ENCODE peak calls at places on chromosome 14, in nine cellular contexts. J is gastrocnemius medialis, U is right atrium auricular region, C is GM12865, K is foreskin fibroblast, H is transverse colon, Z is prostate gland, M is spleen, T is hepatocyte. Q is an unnamed sample.

GRCh38 chr14:35405304-35405996 is 901 bp upstream of the NFKBIA start:
- DNase-seq in T (peak; percentile 56), M (no peak), U (peak; percentile 68), H (peak; percentile 50), K (no peak), Z (no peak), C (peak; percentile 35), J (peak; percentile 66), Q (no peak)

GRCh38 chr14:24381363-24382102 is 13.5 kb downstream of the NFATC4 start:
- DNase-seq in U (no peak), K (no peak), C (no peak), M (no peak), H (no peak), T (no peak), J (no peak), Z (no peak), Q (no peak)

GRCh38 chr14:69399750-69400149 is 1.3 kb downstream of the SLC39A9 start:
- DNase-seq in U (no peak), T (no peak), J (no peak), M (no peak), C (no peak), Z (no peak), K (no peak), H (no peak), Q (no peak)

GRCh38 chr14:44963775-44964380 is 1.9 kb downstream of the TOGARAM1 start:
- DNase-seq in K (no peak), T (no peak), H (no peak), J (peak; percentile 18), M (no peak), U (no peak), Z (no peak), C (peak; percentile 19), Q (no peak)

GRCh38 chr14:35818346-35819115 is 7.6 kb upstream of the BRMS1L start:
- DNase-seq in Z (peak; percentile 21), H (peak; percentile 32), C (peak; percentile 15), U (no peak), K (peak; percentile 35), T (peak; percentile 59), J (no peak), M (no peak), Q (peak; percentile 36)

GRCh38 chr14:65101631-65102440 is 481 bp downstream of the MAX start:
- DNase-seq in M (peak; percentile 93), K (no peak), C (peak; percentile 18), H (peak; percentile 34), Z (no peak), T (peak; percentile 49), U (no peak), J (peak; percentile 27), Q (no peak)

GRCh38 chr14:91399868-91400640 is 17.6 kb downstream of the CCDC88C start:
- DNase-seq in C (peak; percentile 55), J (no peak), U (no peak), H (peak; percentile 69), Z (peak; percentile 42), T (no peak), K (no peak), M (peak; percentile 87), Q (no peak)

GRCh38 chr14:104895207-104895785 is 29.4 kb upstream of the PLD4 start:
- DNase-seq in K (no peak), H (no peak), Z (no peak), T (peak; percentile 5), M (no peak), U (no peak), C (peak; percentile 0), J (no peak), Q (no peak)

GRCh38 chr14:99735189-99736135 is 51.4 kb downstream of the CYP46A1 start:
- DNase-seq in K (no peak), H (peak; percentile 4), C (no peak), U (no peak), M (peak; percentile 47), J (no peak), T (no peak), Z (no peak), Q (no peak)

GRCh38 chr14:35992816-35993511 is 166.8 kb downstream of the BRMS1L start:
- DNase-seq in U (no peak), T (no peak), J (no peak), C (no peak), H (no peak), K (no peak), M (no peak), Z (no peak), Q (no peak)

GRCh38 chr14:102759416-102759815 is 17.8 kb upstream of the TRAF3 start:
- DNase-seq in T (peak; percentile 46), J (no peak), Z (no peak), M (no peak), K (no peak), U (no peak), H (no peak), C (no peak), Q (no peak)

GRCh38 chr14:52871606-52872005 is 79.2 kb downstream of the FERMT2 start:
- DNase-seq in J (no peak), U (no peak), M (no peak), Z (no peak), T (no peak), C (no peak), K (no peak), H (no peak), Q (no peak)

GRCh38 chr14:94395900-94396574 is 7.6 kb upstream of the SERPINA1 start:
- DNase-seq in C (no peak), Z (peak; percentile 52), H (no peak), J (no peak), K (no peak), U (no peak), M (no peak), T (peak; percentile 19), Q (no peak)

GRCh38 chr14:94394594-94395305 is 6.3 kb upstream of the SERPINA1 start:
- DNase-seq in T (peak; percentile 31), M (peak; percentile 83), C (no peak), Z (no peak), J (peak; percentile 47), K (peak; percentile 24), H (peak; percentile 33), U (peak; percentile 76), Q (no peak)

GRCh38 chr14:94394025-94394493 is 5.7 kb upstream of the SERPINA1 start:
- DNase-seq in K (no peak), H (no peak), Z (no peak), C (no peak), U (no peak), M (no peak), J (no peak), T (no peak), Q (no peak)

GRCh38 chr14:94396628-94397210 is 8.3 kb upstream of the SERPINA1 start:
- DNase-seq in H (no peak), Z (no peak), U (no peak), J (no peak), T (no peak), C (no peak), K (no peak), M (no peak), Q (no peak)

GRCh38 chr14:94395306-94395899 is 7.0 kb upstream of the SERPINA1 start:
- DNase-seq in K (no peak), H (no peak), J (no peak), Z (no peak), M (no peak), C (no peak), U (no peak), T (no peak), Q (no peak)
- H3K4me3 ChIP-seq in K (no peak overlapping the region), H (no peak overlapping the region), J (no peak overlapping the region), Z (no peak overlapping the region), M (no peak overlapping the region), C (no peak overlapping the region), U (no peak overlapping the region), T (no peak overlapping the region), Q (no peak overlapping the region)

DNA sequence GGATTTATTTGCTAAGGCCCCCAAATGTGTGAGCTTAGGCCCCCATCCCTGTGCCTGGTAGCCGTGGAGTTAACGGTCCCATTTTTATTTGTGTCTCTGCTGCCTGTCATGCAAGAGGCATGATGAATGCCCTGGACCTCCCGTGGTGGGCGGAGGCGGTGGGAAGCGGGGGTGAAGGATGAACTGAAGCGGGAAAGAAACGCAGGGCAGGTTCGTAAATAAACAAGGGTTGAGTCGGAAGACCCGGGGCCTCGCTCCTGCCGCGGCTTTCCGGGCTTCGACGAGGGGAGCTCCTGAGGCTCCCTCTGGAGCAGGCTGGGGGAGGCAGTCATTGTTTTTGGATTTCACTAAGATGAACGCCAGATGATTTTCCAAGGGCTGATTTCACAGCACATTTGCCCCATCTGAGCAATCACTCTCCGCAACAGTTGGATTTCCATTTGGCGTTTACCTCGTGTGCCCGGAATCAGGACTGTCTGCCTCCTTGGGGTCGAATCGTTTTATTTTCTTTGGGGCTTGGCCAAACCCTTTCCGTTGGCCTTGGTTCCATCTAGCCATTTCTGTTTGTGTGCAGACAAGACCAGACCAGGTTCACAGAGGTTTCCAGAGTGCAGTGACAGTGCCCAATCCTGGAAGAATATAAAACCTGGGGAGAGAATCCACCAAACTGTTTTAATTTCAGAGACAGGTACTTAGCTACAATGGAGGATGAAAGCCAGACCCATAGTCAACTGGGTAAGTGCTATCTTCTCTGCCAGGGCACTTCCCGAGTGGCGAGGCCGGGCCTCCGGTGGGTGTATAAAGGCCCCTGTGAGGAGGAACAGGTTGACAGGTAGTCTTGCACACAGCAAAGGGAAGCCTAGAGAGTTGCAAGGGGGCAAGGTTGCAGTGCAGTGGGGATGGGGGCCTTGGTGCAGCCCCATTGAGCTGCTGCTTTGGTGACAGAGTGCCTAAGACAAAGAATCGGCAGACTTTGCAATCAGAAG is 130.4 kb downstream of the SLC38A6 start:
- DNase-seq in M (no peak), K (no peak), H (no peak), T (no peak), Z (no peak), U (no peak), J (no peak), C (no peak), Q (peak; percentile 58)
- TF ChIP-seq CTCF in M (no peak), K (no peak), H (no peak), T (no peak), Z (no peak), U (no peak), J (no peak), C (no peak), Q (no peak)

DNA sequence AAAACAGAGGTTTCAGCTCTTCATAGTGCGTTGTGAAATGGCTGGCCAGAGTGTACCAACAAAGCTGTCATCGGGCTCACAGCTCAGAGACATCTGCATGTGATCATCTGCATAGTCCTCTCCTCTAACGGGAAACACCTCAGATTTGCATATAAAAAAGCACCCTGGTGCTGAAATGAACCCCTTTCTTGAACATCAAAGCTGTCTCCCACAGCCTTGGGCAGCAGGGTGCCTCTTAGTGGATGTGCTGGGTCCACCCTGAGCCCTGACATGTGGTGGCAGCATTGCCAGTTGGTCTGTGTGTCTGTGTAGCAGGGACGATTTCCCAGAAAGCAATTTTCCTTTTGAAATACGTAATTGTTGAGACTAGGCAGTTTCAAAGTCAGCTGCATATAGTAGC is 14.3 kb upstream of the PAPLN start:
- DNase-seq in H (no peak), M (no peak), C (peak; percentile 78), U (no peak), T (no peak), K (peak; percentile 54), J (no peak), Z (no peak), Q (no peak)
- H3K4me3 ChIP-seq in H (no peak overlapping the region), M (no peak overlapping the region), C (no peak overlapping the region), U (no peak overlapping the region), T (no peak overlapping the region), K (no peak overlapping the region), J (no peak overlapping the region), Z (no peak overlapping the region), Q (no peak overlapping the region)

DNA sequence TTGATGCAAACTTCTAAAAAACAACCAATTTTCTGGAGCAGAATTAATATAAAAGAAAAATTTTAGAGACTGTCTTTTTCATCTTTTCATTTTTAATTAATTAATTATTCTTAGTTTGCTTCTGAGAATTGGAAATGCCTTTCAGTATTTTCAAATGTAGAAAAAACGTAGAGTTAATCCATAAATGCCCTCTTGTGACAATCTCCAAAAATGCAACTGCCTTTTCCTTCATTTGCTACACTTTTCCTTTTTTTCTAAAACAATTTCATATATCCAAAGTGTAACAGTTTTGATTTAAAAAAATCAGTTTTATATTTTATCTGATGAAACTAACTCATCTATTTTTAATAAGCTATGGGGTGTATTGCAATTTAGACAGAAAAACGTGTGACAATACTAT is 409.3 kb downstream of the PRKD1 start:
- DNase-seq in C (no peak), K (peak; percentile 7), J (no peak), M (no peak), Z (no peak), T (no peak), H (no peak), U (no peak), Q (no peak)
- TF ChIP-seq CTCF in C (no peak), K (peak; percentile 18), J (no peak), M (no peak), Z (no peak), T (peak; percentile 29), H (no peak), U (no peak), Q (peak; percentile 37)

Q was measured in astrocyte of the cerebellum.